ENCODE peak calls at places on chromosomes 5 and 9, in nine cellular contexts. One of them, this sample, is unnamed.

GRCh38 chr5:142221091-142221860 is 103.5 kb downstream of the SPRY4 start:
- DNase-seq in adrenal gland: no peak
- DNase-seq in IMR-90: peak; percentile 20
- DNase-seq in lower leg skin: no peak
- DNase-seq in H1: no peak
- DNase-seq in Peyer's patch: no peak
- DNase-seq in uterus: no peak
- DNase-seq in esophagus muscularis mucosa: no peak
- DNase-seq in heart left ventricle: no peak
- DNase-seq in this sample: no peak

GRCh38 chr5:59724482-59725392 is 168.8 kb downstream of the PDE4D start:
- DNase-seq in adrenal gland: no peak
- DNase-seq in IMR-90: peak; percentile 36
- DNase-seq in lower leg skin: no peak
- DNase-seq in H1: no peak
- DNase-seq in Peyer's patch: no peak
- DNase-seq in uterus: no peak
- DNase-seq in esophagus muscularis mucosa: no peak
- DNase-seq in heart left ventricle: no peak
- DNase-seq in this sample: peak; percentile 23

GRCh38 chr9:3261484-3261883 is 264.3 kb downstream of the RFX3 start:
- DNase-seq in adrenal gland: no peak
- DNase-seq in IMR-90: peak; percentile 45
- DNase-seq in lower leg skin: no peak
- DNase-seq in H1: no peak
- DNase-seq in Peyer's patch: no peak
- DNase-seq in uterus: no peak
- DNase-seq in esophagus muscularis mucosa: no peak
- DNase-seq in heart left ventricle: no peak
- DNase-seq in this sample: no peak

GRCh38 chr5:36156124-36156601 is 4.3 kb downstream of the SKP2 start:
- DNase-seq in adrenal gland: no peak
- DNase-seq in IMR-90: peak; percentile 60
- DNase-seq in lower leg skin: no peak
- DNase-seq in H1: no peak
- DNase-seq in Peyer's patch: no peak
- DNase-seq in uterus: no peak
- DNase-seq in esophagus muscularis mucosa: no peak
- DNase-seq in heart left ventricle: no peak
- DNase-seq in this sample: no peak

GRCh38 chr9:128912270-128912853 is 8.4 kb upstream of the PHYHD1 start:
- DNase-seq in adrenal gland: no peak
- DNase-seq in IMR-90: peak; percentile 94
- DNase-seq in lower leg skin: no peak
- DNase-seq in H1: peak; percentile 38
- DNase-seq in Peyer's patch: no peak
- DNase-seq in uterus: no peak
- DNase-seq in esophagus muscularis mucosa: no peak
- DNase-seq in heart left ventricle: no peak
- DNase-seq in this sample: peak; percentile 95

GRCh38 chr5:72598461-72599433 is 91.5 kb upstream of the ZNF366 start:
- DNase-seq in adrenal gland: no peak
- DNase-seq in IMR-90: peak; percentile 74
- DNase-seq in lower leg skin: no peak
- DNase-seq in H1: no peak
- DNase-seq in Peyer's patch: peak; percentile 59
- DNase-seq in uterus: no peak
- DNase-seq in esophagus muscularis mucosa: peak; percentile 47
- DNase-seq in heart left ventricle: no peak
- DNase-seq in this sample: no peak

GRCh38 chr5:169637856-169638190 is 748 bp downstream of the DOCK2 start:
- DNase-seq in adrenal gland: no peak
- DNase-seq in IMR-90: no peak
- DNase-seq in lower leg skin: no peak
- DNase-seq in H1: no peak
- DNase-seq in Peyer's patch: peak; percentile 84
- DNase-seq in uterus: no peak
- DNase-seq in esophagus muscularis mucosa: no peak
- DNase-seq in heart left ventricle: no peak
- DNase-seq in this sample: no peak

GRCh38 chr5:150612405-150612804 is 28.1 kb upstream of the SYNPO start:
- DNase-seq in adrenal gland: no peak
- DNase-seq in IMR-90: no peak
- DNase-seq in lower leg skin: no peak
- DNase-seq in H1: no peak
- DNase-seq in Peyer's patch: no peak
- DNase-seq in uterus: no peak
- DNase-seq in esophagus muscularis mucosa: no peak
- DNase-seq in heart left ventricle: peak; percentile 68
- DNase-seq in this sample: no peak

GRCh38 chr5:378301-378891 is 56.9 kb downstream of the AHRR start:
- DNase-seq in adrenal gland: no peak
- DNase-seq in IMR-90: peak; percentile 88
- DNase-seq in lower leg skin: peak; percentile 58
- DNase-seq in H1: no peak
- DNase-seq in Peyer's patch: peak; percentile 6
- DNase-seq in uterus: peak; percentile 3
- DNase-seq in esophagus muscularis mucosa: peak; percentile 84
- DNase-seq in heart left ventricle: no peak
- DNase-seq in this sample: no peak

GRCh38 chr9:77016111-77016525 is 3.3 kb upstream of the FOXB2 start:
- DNase-seq in adrenal gland: no peak
- DNase-seq in IMR-90: no peak
- DNase-seq in lower leg skin: no peak
- DNase-seq in H1: no peak
- DNase-seq in Peyer's patch: no peak
- DNase-seq in uterus: no peak
- DNase-seq in esophagus muscularis mucosa: peak; percentile 55
- DNase-seq in heart left ventricle: no peak
- DNase-seq in this sample: no peak

GRCh38 chr5:172284275-172284971 is 859 bp upstream of the UBTD2 start:
- DNase-seq in adrenal gland: no peak
- DNase-seq in IMR-90: no peak
- DNase-seq in lower leg skin: peak; percentile 90
- DNase-seq in H1: no peak
- DNase-seq in Peyer's patch: no peak
- DNase-seq in uterus: no peak
- DNase-seq in esophagus muscularis mucosa: no peak
- DNase-seq in heart left ventricle: no peak
- DNase-seq in this sample: peak; percentile 40
- TF ChIP-seq POLR2A in adrenal gland: no peak
- TF ChIP-seq POLR2A in IMR-90: no peak
- TF ChIP-seq POLR2A in lower leg skin: no peak
- TF ChIP-seq POLR2A in H1: peak; percentile 3
- TF ChIP-seq POLR2A in Peyer's patch: no peak
- TF ChIP-seq POLR2A in uterus: no peak
- TF ChIP-seq POLR2A in esophagus muscularis mucosa: no peak
- TF ChIP-seq POLR2A in heart left ventricle: no peak
- TF ChIP-seq POLR2A in this sample: no peak

DNA sequence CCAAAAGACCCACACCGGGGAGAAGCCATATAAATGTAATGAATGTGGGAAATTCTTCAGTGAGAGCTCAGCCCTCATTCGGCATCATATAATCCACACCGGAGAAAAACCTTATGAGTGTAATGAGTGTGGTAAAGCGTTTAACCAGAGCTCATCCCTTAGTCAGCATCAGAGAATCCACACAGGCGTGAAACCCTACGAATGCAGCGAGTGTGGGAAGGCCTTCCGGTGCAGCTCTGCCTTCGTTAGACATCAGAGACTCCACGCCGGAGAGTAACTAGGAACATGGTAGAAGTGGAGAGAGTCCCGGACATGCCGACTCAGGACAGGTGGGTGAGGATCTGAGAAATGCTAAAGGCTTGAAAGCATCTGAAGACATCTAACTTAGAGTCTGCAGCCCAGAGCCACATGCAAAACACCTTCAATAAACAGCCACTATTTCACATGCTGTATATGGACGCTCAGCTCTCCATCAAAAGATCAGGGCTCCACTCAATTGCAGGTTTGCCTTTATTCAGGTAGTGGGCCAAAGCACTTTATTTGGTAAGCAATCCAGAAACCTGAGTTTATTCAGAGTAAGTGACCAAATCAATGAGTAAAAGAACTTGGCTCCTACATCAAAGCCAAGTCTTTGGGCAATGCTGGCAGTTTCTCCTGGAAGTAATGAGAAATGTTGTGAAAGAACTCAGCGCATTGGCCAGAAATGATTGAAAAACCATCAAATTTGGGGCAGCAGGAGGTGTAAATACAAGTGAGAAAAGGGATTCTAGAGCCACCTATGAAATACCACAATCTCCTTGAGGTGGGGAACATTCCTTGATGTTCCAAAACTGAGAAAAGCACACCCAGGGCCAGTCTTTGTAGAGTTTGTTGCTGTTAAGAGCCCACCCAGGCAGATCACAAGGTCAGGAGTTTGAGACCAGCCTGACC is 6.0 kb downstream of the RPL12 start:
- DNase-seq in adrenal gland: no peak
- DNase-seq in IMR-90: peak; percentile 44
- DNase-seq in lower leg skin: no peak
- DNase-seq in H1: no peak
- DNase-seq in Peyer's patch: no peak
- DNase-seq in uterus: no peak
- DNase-seq in esophagus muscularis mucosa: no peak
- DNase-seq in heart left ventricle: no peak
- DNase-seq in this sample: no peak
- TF ChIP-seq POLR2A in adrenal gland: no peak
- TF ChIP-seq POLR2A in IMR-90: peak; percentile 13
- TF ChIP-seq POLR2A in lower leg skin: no peak
- TF ChIP-seq POLR2A in H1: peak; percentile 67
- TF ChIP-seq POLR2A in Peyer's patch: no peak
- TF ChIP-seq POLR2A in uterus: no peak
- TF ChIP-seq POLR2A in esophagus muscularis mucosa: no peak
- TF ChIP-seq POLR2A in heart left ventricle: no peak
- TF ChIP-seq POLR2A in this sample: peak; percentile 31

GRCh38 chr9:89467278-89467625 is 30.7 kb downstream of the SEMA4D start:
- DNase-seq in adrenal gland: no peak
- DNase-seq in IMR-90: no peak
- DNase-seq in lower leg skin: no peak
- DNase-seq in H1: no peak
- DNase-seq in Peyer's patch: no peak
- DNase-seq in uterus: no peak
- DNase-seq in esophagus muscularis mucosa: no peak
- DNase-seq in heart left ventricle: no peak
- DNase-seq in this sample: no peak

GRCh38 chr9:89466451-89467277 is 31.2 kb downstream of the SEMA4D start:
- DNase-seq in adrenal gland: no peak
- DNase-seq in IMR-90: no peak
- DNase-seq in lower leg skin: peak; percentile 62
- DNase-seq in H1: no peak
- DNase-seq in Peyer's patch: peak; percentile 54
- DNase-seq in uterus: no peak
- DNase-seq in esophagus muscularis mucosa: no peak
- DNase-seq in heart left ventricle: no peak
- DNase-seq in this sample: no peak

GRCh38 chr9:89463986-89464901 is 33.7 kb downstream of the SEMA4D start:
- DNase-seq in adrenal gland: no peak
- DNase-seq in IMR-90: no peak
- DNase-seq in lower leg skin: peak; percentile 82
- DNase-seq in H1: no peak
- DNase-seq in Peyer's patch: peak; percentile 86
- DNase-seq in uterus: no peak
- DNase-seq in esophagus muscularis mucosa: no peak
- DNase-seq in heart left ventricle: no peak
- DNase-seq in this sample: no peak

GRCh38 chr9:89464991-89465390 is 32.9 kb downstream of the SEMA4D start:
- DNase-seq in adrenal gland: no peak
- DNase-seq in IMR-90: no peak
- DNase-seq in lower leg skin: peak; percentile 60
- DNase-seq in H1: no peak
- DNase-seq in Peyer's patch: no peak
- DNase-seq in uterus: no peak
- DNase-seq in esophagus muscularis mucosa: no peak
- DNase-seq in heart left ventricle: no peak
- DNase-seq in this sample: no peak

DNA sequence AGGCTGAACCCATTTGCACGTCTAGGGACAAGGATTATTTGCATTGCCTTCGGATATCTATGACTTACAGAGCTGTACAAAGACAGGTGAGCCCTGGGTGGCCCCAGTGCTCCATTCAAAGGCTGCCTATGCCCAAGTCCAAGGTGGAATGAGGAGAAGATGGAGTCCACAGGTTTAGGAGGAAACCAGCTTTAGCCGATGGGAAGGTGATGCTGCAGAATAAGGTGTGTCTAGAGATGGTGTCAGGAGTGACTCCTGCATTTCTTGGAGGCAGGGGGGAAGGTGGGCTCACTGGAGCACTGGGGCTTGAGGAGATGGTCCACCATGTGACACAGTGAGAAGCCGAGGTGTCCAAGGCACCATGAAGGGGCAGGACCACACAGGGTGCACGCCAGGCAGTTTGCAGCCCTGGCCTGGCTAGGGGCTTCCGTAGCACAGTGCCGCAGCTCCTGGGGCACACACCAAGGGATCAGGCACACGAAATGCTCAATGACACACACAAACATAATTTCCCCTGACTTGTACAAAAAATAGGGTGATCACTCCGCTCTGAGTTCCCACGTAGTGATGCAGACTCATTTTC is 32.1 kb downstream of the SEMA4D start:
- DNase-seq in adrenal gland: no peak
- DNase-seq in IMR-90: no peak
- DNase-seq in lower leg skin: peak; percentile 49
- DNase-seq in H1: no peak
- DNase-seq in Peyer's patch: no peak
- DNase-seq in uterus: no peak
- DNase-seq in esophagus muscularis mucosa: no peak
- DNase-seq in heart left ventricle: no peak
- DNase-seq in this sample: no peak
- TF ChIP-seq POLR2A in adrenal gland: no peak
- TF ChIP-seq POLR2A in IMR-90: no peak
- TF ChIP-seq POLR2A in lower leg skin: no peak
- TF ChIP-seq POLR2A in H1: no peak
- TF ChIP-seq POLR2A in Peyer's patch: no peak
- TF ChIP-seq POLR2A in uterus: no peak
- TF ChIP-seq POLR2A in esophagus muscularis mucosa: no peak
- TF ChIP-seq POLR2A in heart left ventricle: no peak
- TF ChIP-seq POLR2A in this sample: no peak

DNA sequence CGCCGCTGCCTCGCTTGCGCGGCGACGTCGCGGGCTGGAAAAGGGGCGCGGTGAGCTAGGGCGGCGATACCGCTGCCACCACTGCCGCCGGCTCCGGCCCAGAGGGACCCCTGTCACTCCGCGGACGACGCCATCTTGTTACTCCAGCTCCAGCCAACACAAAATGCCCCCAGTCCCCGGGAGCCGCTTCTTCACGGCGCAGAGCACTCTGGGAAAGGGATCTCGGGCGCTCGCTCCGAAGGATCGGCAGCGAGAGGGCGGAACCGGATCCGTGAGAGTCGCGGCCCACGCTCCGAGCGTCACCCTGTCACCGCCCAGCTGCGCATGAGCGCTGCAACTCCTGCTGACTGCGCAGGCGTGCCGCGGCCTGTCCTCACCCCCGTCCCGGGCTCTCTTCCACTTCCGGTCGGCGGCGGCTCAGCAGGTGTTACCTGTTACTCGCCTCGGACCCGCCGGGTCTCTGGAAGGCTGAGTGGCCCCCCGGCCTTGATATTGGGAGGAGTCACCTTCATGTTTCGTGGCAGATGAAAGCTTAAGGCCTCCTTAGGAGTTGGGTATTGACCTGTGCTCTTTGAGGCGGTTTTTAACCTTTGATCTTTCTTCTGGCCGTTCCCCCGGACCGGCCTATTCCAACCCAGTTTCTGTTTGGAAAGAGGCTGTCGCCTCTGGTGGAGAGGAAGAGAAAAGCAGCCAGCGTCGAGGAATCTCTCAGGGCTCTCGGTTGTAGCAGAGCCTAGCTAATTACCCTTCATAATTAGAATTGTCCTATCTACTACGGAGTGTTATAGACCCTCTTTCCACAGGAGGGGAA is at the start of gene CSNK1A1:
- DNase-seq in adrenal gland: peak; percentile 99
- DNase-seq in IMR-90: peak; percentile 98
- DNase-seq in lower leg skin: peak; percentile 100
- DNase-seq in H1: peak; percentile 97
- DNase-seq in Peyer's patch: peak; percentile 95
- DNase-seq in uterus: peak; percentile 98
- DNase-seq in esophagus muscularis mucosa: peak; percentile 99
- DNase-seq in heart left ventricle: peak; percentile 99
- DNase-seq in this sample: peak; percentile 90
- TF ChIP-seq POLR2A in adrenal gland: peak; percentile 82
- TF ChIP-seq POLR2A in IMR-90: peak; percentile 98
- TF ChIP-seq POLR2A in lower leg skin: no peak
- TF ChIP-seq POLR2A in H1: peak; percentile 48
- TF ChIP-seq POLR2A in Peyer's patch: peak; percentile 96
- TF ChIP-seq POLR2A in uterus: peak; percentile 96
- TF ChIP-seq POLR2A in esophagus muscularis mucosa: peak; percentile 77
- TF ChIP-seq POLR2A in heart left ventricle: peak; percentile 91
- TF ChIP-seq POLR2A in this sample: peak; percentile 69